ENCODE peak calls at places on chromosomes 7 and 10, in six cellular contexts. P, W, I, C, X and R are unnamed samples.

GRCh38 chr7:133481676-133482075 is 228.8 kb downstream of the EXOC4 start:
- DNase-seq in P (peak), I (no peak), X (no peak), C (peak), W (no peak), R (peak)

GRCh38 chr10:34854147-34854601 is 39.1 kb upstream of the PARD3 start:
- DNase-seq in C (peak), X (no peak), I (no peak), P (peak), W (no peak), R (peak)

GRCh38 chr7:17022915-17023314 is 141.1 kb upstream of the AGR3 start:
- DNase-seq in X (no peak), I (no peak), C (no peak), P (no peak), W (no peak), R (no peak)

GRCh38 chr10:133373104-133373624 is at the start of gene ECHS1:
- DNase-seq in C (peak), P (peak), X (peak), W (peak), I (peak), R (peak)

GRCh38 chr10:29386347-29386999 is 97.6 kb downstream of the LYZL1 start:
- DNase-seq in I (no peak), X (no peak), C (peak), W (peak), P (no peak), R (no peak)

GRCh38 chr7:44541028-44541869 is at the start of gene NPC1L1:
- DNase-seq in P (no peak), W (no peak), I (no peak), C (no peak), X (no peak), R (no peak)

GRCh38 chr7:85186521-85187241 is at the start of gene SEMA3D:
- DNase-seq in C (peak), P (peak), X (peak), W (peak), I (peak), R (peak)

GRCh38 chr7:25659841-25660240 is 431.6 kb upstream of the NPVF start:
- DNase-seq in W (peak), I (no peak), C (no peak), P (no peak), X (no peak), R (no peak)

GRCh38 chr7:151472644-151473380 is 32.9 kb upstream of the CRYGN start:
- DNase-seq in W (no peak), I (no peak), C (no peak), P (peak), X (no peak), R (no peak)

GRCh38 chr10:70803768-70804423 is 11.9 kb upstream of the SGPL1 start:
- DNase-seq in P (no peak), I (no peak), C (no peak), X (peak), W (no peak), R (no peak)

DNA sequence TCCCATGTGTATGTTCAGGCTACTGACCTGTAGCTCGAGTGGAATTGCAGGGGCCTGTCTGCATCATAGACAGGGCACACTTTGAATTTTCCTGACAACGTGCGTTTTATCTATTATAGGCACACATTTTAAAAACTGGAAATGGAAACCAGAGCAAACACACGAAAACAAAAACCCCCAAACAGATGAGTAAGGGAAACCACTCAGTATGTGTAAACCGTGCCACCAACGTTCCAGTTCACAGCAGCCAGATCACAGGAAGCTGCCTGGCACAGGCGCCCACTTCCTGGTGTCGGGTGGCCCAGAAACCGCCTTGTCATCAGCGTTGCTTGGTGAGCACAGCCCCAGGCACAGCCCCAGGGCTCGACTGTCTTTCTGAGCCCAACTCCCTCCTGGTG is 34.5 kb upstream of the DNAJB6 start:
- DNase-seq in P (no peak), C (peak), I (no peak), W (no peak), X (no peak), R (no peak)
- H3K4me3 ChIP-seq in P (no peak), C (no peak), I (no peak), W (no peak), X (no peak), R (no peak)

DNA sequence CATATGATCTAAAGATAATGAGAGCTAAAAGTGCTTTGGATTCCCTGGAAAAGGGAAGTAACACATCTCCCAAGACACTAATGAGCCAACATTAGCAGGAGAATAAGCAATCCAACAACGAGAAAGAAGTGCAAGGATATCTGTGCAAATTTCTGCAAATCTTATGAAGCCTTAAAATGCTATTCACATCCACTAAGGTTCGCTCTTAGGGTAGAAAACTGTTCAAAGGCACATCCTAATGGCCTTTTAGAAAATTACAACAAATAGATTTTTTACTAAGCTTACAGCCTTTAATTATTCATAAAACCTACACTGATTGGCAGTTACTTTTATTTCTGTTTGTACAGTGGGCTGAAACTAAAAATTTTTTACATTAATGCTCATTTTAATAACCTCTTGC is 100.3 kb downstream of the RAPGEF5 start:
- DNase-seq in X (no peak), C (no peak), P (no peak), I (no peak), W (no peak), R (no peak)
- TF ChIP-seq CTCF in X (peak), C (no peak), P (no peak), I (peak), W (no peak), R (no peak)

DNA sequence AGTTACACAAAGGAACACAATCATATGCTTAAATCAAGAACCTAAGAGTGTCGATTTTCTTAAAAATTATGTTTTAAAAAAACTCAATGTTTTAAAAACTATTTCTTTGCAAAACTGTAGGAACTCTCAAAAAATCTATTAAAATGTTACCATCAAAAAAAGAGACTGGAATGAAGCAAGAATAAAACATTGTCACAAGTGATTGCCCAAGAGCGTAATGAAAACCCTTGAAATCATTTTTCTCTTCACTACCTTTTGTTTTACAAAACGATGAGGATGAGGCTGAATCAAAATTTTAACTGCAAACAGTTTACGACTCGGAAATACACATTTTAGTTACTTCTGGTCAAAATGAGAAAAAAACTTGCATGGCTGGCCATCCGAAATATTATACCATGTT is 859 bp downstream of the YME1L1 start:
- DNase-seq in I (no peak), P (no peak), W (no peak), X (no peak), C (no peak), R (no peak)
- H3K4me3 ChIP-seq in I (peak), P (peak), W (peak), X (peak), C (peak), R (peak)

DNA sequence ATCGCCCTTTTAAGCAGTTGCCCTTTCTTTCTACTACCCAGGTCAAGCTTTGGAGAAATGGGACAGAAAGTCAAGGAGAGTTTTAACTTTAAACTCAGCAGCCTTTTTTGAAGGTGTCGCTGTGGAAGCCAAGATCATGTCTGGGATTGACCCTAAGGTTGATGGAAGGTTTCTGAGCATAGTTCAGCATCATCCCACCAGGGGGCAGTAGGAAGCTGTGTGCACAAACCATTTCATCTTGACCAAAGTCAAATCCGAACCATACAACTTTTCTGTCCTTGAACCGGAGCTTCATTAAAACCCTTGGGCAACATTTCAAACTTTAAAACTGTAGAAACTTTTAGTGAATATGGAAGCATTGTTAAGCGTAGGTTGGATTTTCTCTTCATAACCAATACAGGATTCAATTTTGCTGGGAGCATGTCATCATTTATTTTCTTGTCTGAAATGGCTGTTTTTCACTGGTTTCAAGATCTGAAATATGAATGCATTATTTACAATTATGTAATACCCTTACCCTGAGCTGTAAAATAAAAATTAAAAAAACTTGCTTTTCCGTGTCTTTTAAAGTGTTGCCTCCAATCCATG is 214.4 kb upstream of the KIAA1217 start:
- DNase-seq in C (peak), X (peak), I (no peak), P (peak), W (peak), R (peak)
- TF ChIP-seq CTCF in C (peak), X (peak), I (peak), P (peak), W (peak), R (peak)

GRCh38 chr7:155211761-155212160 is 85.9 kb upstream of the INSIG1 start:
- DNase-seq in W (no peak), I (no peak), P (no peak), X (no peak), C (no peak), R (no peak)

GRCh38 chr7:155209478-155209864 is 88.2 kb upstream of the INSIG1 start:
- DNase-seq in I (no peak), P (no peak), W (no peak), X (no peak), C (no peak), R (no peak)

GRCh38 chr7:155209920-155210319 is 87.8 kb upstream of the INSIG1 start:
- DNase-seq in W (no peak), I (no peak), X (no peak), P (no peak), C (no peak), R (no peak)

GRCh38 chr7:155211173-155211572 is 86.5 kb upstream of the INSIG1 start:
- DNase-seq in P (no peak), W (no peak), X (no peak), C (no peak), I (no peak), R (no peak)

DNA sequence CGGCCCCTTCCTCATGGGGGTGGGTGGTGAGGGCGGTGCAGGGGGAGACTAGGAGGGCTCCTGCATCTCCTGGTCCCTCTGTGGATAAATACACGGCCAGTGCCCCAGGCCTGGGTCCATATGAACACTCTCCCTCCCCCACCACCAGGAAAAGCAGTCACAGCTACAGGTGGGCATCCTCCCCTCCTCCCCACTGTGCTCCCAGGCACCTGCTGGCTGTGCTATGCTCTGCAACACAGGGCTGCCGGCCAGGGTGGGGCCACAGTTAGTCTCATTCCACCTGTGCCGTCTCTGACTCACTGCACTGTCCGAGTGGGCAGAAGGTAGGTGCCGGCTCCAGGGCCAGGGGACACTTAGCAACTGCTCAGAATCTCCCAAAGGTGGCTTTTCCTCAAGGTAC is 87.3 kb upstream of the INSIG1 start:
- DNase-seq in C (no peak), P (no peak), W (no peak), X (no peak), I (no peak), R (no peak)
- H3K4me3 ChIP-seq in C (no peak), P (no peak), W (no peak), X (no peak), I (no peak), R (no peak)

DNA sequence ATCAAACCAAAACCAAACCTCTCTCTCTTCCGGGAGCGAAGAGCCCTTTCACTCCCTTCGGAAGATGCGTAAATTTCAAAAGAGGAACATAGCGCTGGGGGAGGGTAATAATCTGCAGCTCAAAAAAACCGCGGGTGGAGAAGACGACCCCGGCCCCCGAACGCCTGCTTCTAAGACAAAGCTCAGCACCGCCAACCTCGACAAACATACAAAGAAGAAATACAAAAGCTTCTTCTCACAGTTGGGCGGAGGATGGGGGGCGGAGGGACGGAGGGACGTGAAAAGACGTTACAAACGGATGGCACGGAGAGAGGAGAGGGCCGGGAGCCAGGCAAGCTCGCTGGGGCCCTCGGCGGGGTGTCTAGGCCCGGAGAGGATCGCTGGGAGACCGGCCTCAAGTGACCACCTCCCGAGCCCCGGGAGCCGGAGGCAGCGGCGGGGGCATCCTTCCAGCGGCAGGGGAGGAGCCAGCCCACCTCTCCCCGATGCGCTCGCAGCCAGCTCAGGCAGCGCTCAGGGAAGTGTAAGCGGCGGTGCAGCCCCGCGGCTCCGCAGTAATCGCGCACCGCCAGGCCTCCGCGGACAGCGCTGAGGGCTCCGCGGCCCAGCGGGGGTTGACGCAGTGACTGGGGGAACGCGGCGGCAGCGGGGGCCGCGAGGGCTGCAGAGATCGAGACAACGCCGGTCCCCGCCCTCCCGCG is 794 bp downstream of the MKRN1 start:
- DNase-seq in I (no peak), P (peak), W (peak), X (no peak), C (peak), R (no peak)
- TF ChIP-seq CTCF in I (no peak), P (no peak), W (no peak), X (no peak), C (no peak), R (no peak)

GRCh38 chr10:60733189-60733815 is 45.0 kb upstream of the CDK1 start:
- DNase-seq in X (peak), C (no peak), P (no peak), I (no peak), W (peak), R (no peak)
- H3K4me3 ChIP-seq in X (peak), C (peak), P (peak), I (peak), W (peak), R (peak)

GRCh38 chr10:46255696-46256355 is 31.0 kb upstream of the ANTXRL start:
- DNase-seq in I (peak), X (peak), C (peak), P (peak), W (peak), R (no peak)
- TF ChIP-seq CTCF in I (no peak), X (peak), C (peak), P (peak), W (peak), R (peak)

DNA sequence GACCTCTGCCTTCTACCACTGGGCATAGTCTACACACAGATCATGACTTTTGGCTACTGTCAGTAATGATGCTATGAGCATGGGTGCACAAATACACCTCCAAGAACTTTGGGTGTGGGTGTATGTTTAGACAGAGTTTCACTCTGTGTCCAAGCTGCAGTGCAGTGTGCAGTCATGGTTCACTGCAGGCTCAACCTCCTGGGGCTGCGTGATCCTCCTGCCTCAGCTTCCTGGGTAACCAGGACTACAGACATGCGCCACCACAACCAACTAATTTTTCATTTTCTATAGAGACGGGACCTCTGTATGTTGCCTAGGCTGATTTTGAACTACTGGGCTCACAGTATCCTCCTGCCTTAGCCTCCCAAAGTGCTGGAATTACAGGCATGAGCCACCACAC is 194.4 kb downstream of the NSUN6 start:
- DNase-seq in W (no peak), I (no peak), X (no peak), C (no peak), P (no peak), R (no peak)
- H3K4me3 ChIP-seq in W (no peak), I (no peak), X (no peak), C (no peak), P (no peak), R (no peak)